ENCODE peak calls at places on chromosomes 11 and 22, in nine cellular contexts. One of them, this sample, is unnamed.

GRCh38 chr11:83241291-83241946 is 44.7 kb downstream of the CCDC90B start:
- DNase-seq in A172: peak
- DNase-seq in SK-MEL-5: peak
- DNase-seq in stimulated activated CD4-positive, alpha-beta T cell treated with anti-CD3 and anti-CD28 coated beads, TNF-alpha, amount 100 ng/mL, for 24 hours: no peak
- DNase-seq in EH: peak
- DNase-seq in activated CD4-positive, alpha-beta T cell treated with anti-CD3 and anti-CD28 coated beads, Interleukin-2, amount 50 U/mL, for 1 hour: no peak
- DNase-seq in HTR-8/SVneo: peak
- DNase-seq in endothelial cell: peak
- DNase-seq in iPS-NIHi11: peak
- DNase-seq in this sample: peak

GRCh38 chr11:107116358-107116757 is 98.1 kb upstream of the GUCY1A2 start:
- DNase-seq in A172: no peak
- DNase-seq in SK-MEL-5: no peak
- DNase-seq in stimulated activated CD4-positive, alpha-beta T cell treated with anti-CD3 and anti-CD28 coated beads, TNF-alpha, amount 100 ng/mL, for 24 hours: no peak
- DNase-seq in EH: no peak
- DNase-seq in activated CD4-positive, alpha-beta T cell treated with anti-CD3 and anti-CD28 coated beads, Interleukin-2, amount 50 U/mL, for 1 hour: no peak
- DNase-seq in HTR-8/SVneo: no peak
- DNase-seq in endothelial cell: no peak
- DNase-seq in iPS-NIHi11: no peak
- DNase-seq in this sample: no peak

GRCh38 chr11:746289-747175 is 732 bp upstream of the TALDO1 start:
- DNase-seq in A172: peak
- DNase-seq in SK-MEL-5: no peak
- DNase-seq in stimulated activated CD4-positive, alpha-beta T cell treated with anti-CD3 and anti-CD28 coated beads, TNF-alpha, amount 100 ng/mL, for 24 hours: no peak
- DNase-seq in EH: peak
- DNase-seq in activated CD4-positive, alpha-beta T cell treated with anti-CD3 and anti-CD28 coated beads, Interleukin-2, amount 50 U/mL, for 1 hour: peak
- DNase-seq in HTR-8/SVneo: no peak
- DNase-seq in endothelial cell: no peak
- DNase-seq in iPS-NIHi11: no peak
- DNase-seq in this sample: peak

GRCh38 chr11:75433443-75433842 is 440 bp upstream of the KLHL35 start:
- DNase-seq in A172: no peak
- DNase-seq in SK-MEL-5: no peak
- DNase-seq in stimulated activated CD4-positive, alpha-beta T cell treated with anti-CD3 and anti-CD28 coated beads, TNF-alpha, amount 100 ng/mL, for 24 hours: no peak
- DNase-seq in EH: no peak
- DNase-seq in activated CD4-positive, alpha-beta T cell treated with anti-CD3 and anti-CD28 coated beads, Interleukin-2, amount 50 U/mL, for 1 hour: no peak
- DNase-seq in HTR-8/SVneo: no peak
- DNase-seq in endothelial cell: no peak
- DNase-seq in iPS-NIHi11: no peak
- DNase-seq in this sample: no peak

GRCh38 chr22:36125994-36126531 is 34.5 kb downstream of the APOL3 start:
- DNase-seq in A172: no peak
- DNase-seq in SK-MEL-5: no peak
- DNase-seq in stimulated activated CD4-positive, alpha-beta T cell treated with anti-CD3 and anti-CD28 coated beads, TNF-alpha, amount 100 ng/mL, for 24 hours: no peak
- DNase-seq in EH: no peak
- DNase-seq in activated CD4-positive, alpha-beta T cell treated with anti-CD3 and anti-CD28 coated beads, Interleukin-2, amount 50 U/mL, for 1 hour: no peak
- DNase-seq in HTR-8/SVneo: no peak
- DNase-seq in endothelial cell: no peak
- DNase-seq in iPS-NIHi11: no peak
- DNase-seq in this sample: no peak

GRCh38 chr22:17891427-17892167 is 117.3 kb upstream of the BID start:
- DNase-seq in A172: no peak
- DNase-seq in SK-MEL-5: peak
- DNase-seq in stimulated activated CD4-positive, alpha-beta T cell treated with anti-CD3 and anti-CD28 coated beads, TNF-alpha, amount 100 ng/mL, for 24 hours: no peak
- DNase-seq in EH: no peak
- DNase-seq in activated CD4-positive, alpha-beta T cell treated with anti-CD3 and anti-CD28 coated beads, Interleukin-2, amount 50 U/mL, for 1 hour: no peak
- DNase-seq in HTR-8/SVneo: no peak
- DNase-seq in endothelial cell: peak
- DNase-seq in iPS-NIHi11: peak
- DNase-seq in this sample: peak

GRCh38 chr11:11349870-11350325 is 3.2 kb downstream of the CSNK2A3 start:
- DNase-seq in A172: peak
- DNase-seq in SK-MEL-5: no peak
- DNase-seq in stimulated activated CD4-positive, alpha-beta T cell treated with anti-CD3 and anti-CD28 coated beads, TNF-alpha, amount 100 ng/mL, for 24 hours: no peak
- DNase-seq in EH: peak
- DNase-seq in activated CD4-positive, alpha-beta T cell treated with anti-CD3 and anti-CD28 coated beads, Interleukin-2, amount 50 U/mL, for 1 hour: no peak
- DNase-seq in HTR-8/SVneo: no peak
- DNase-seq in endothelial cell: no peak
- DNase-seq in iPS-NIHi11: no peak
- DNase-seq in this sample: no peak

GRCh38 chr11:69253028-69253427 is 40.9 kb upstream of the MYEOV start:
- DNase-seq in A172: peak
- DNase-seq in SK-MEL-5: peak
- DNase-seq in stimulated activated CD4-positive, alpha-beta T cell treated with anti-CD3 and anti-CD28 coated beads, TNF-alpha, amount 100 ng/mL, for 24 hours: no peak
- DNase-seq in EH: peak
- DNase-seq in activated CD4-positive, alpha-beta T cell treated with anti-CD3 and anti-CD28 coated beads, Interleukin-2, amount 50 U/mL, for 1 hour: no peak
- DNase-seq in HTR-8/SVneo: no peak
- DNase-seq in endothelial cell: no peak
- DNase-seq in iPS-NIHi11: no peak
- DNase-seq in this sample: no peak

GRCh38 chr22:25120093-25120561 is 79.5 kb upstream of the CRYBB3 start:
- DNase-seq in A172: peak
- DNase-seq in SK-MEL-5: peak
- DNase-seq in stimulated activated CD4-positive, alpha-beta T cell treated with anti-CD3 and anti-CD28 coated beads, TNF-alpha, amount 100 ng/mL, for 24 hours: no peak
- DNase-seq in EH: no peak
- DNase-seq in activated CD4-positive, alpha-beta T cell treated with anti-CD3 and anti-CD28 coated beads, Interleukin-2, amount 50 U/mL, for 1 hour: no peak
- DNase-seq in HTR-8/SVneo: no peak
- DNase-seq in endothelial cell: no peak
- DNase-seq in iPS-NIHi11: peak
- DNase-seq in this sample: peak

GRCh38 chr11:31936309-31936708 is 125.2 kb upstream of the PAX6 start:
- DNase-seq in A172: no peak
- DNase-seq in SK-MEL-5: no peak
- DNase-seq in stimulated activated CD4-positive, alpha-beta T cell treated with anti-CD3 and anti-CD28 coated beads, TNF-alpha, amount 100 ng/mL, for 24 hours: no peak
- DNase-seq in EH: no peak
- DNase-seq in activated CD4-positive, alpha-beta T cell treated with anti-CD3 and anti-CD28 coated beads, Interleukin-2, amount 50 U/mL, for 1 hour: no peak
- DNase-seq in HTR-8/SVneo: no peak
- DNase-seq in endothelial cell: no peak
- DNase-seq in iPS-NIHi11: no peak
- DNase-seq in this sample: no peak

GRCh38 chr11:69194396-69194795 is 38.7 kb downstream of the SMIM38 start:
- DNase-seq in A172: no peak
- DNase-seq in SK-MEL-5: no peak
- DNase-seq in stimulated activated CD4-positive, alpha-beta T cell treated with anti-CD3 and anti-CD28 coated beads, TNF-alpha, amount 100 ng/mL, for 24 hours: no peak
- DNase-seq in EH: no peak
- DNase-seq in activated CD4-positive, alpha-beta T cell treated with anti-CD3 and anti-CD28 coated beads, Interleukin-2, amount 50 U/mL, for 1 hour: no peak
- DNase-seq in HTR-8/SVneo: no peak
- DNase-seq in endothelial cell: no peak
- DNase-seq in iPS-NIHi11: no peak
- DNase-seq in this sample: no peak

GRCh38 chr11:66136752-66137123 is 66.7 kb downstream of the PACS1 start:
- DNase-seq in A172: no peak
- DNase-seq in SK-MEL-5: no peak
- DNase-seq in stimulated activated CD4-positive, alpha-beta T cell treated with anti-CD3 and anti-CD28 coated beads, TNF-alpha, amount 100 ng/mL, for 24 hours: no peak
- DNase-seq in EH: peak
- DNase-seq in activated CD4-positive, alpha-beta T cell treated with anti-CD3 and anti-CD28 coated beads, Interleukin-2, amount 50 U/mL, for 1 hour: no peak
- DNase-seq in HTR-8/SVneo: no peak
- DNase-seq in endothelial cell: no peak
- DNase-seq in iPS-NIHi11: no peak
- DNase-seq in this sample: no peak

GRCh38 chr11:84117394-84117793 is 831.2 kb upstream of the CCDC90B start:
- DNase-seq in A172: peak
- DNase-seq in SK-MEL-5: no peak
- DNase-seq in stimulated activated CD4-positive, alpha-beta T cell treated with anti-CD3 and anti-CD28 coated beads, TNF-alpha, amount 100 ng/mL, for 24 hours: no peak
- DNase-seq in EH: no peak
- DNase-seq in activated CD4-positive, alpha-beta T cell treated with anti-CD3 and anti-CD28 coated beads, Interleukin-2, amount 50 U/mL, for 1 hour: no peak
- DNase-seq in HTR-8/SVneo: no peak
- DNase-seq in endothelial cell: no peak
- DNase-seq in iPS-NIHi11: no peak
- DNase-seq in this sample: no peak

GRCh38 chr11:68446046-68446725 is 14.4 kb upstream of the PPP6R3 start:
- DNase-seq in A172: no peak
- DNase-seq in SK-MEL-5: no peak
- DNase-seq in stimulated activated CD4-positive, alpha-beta T cell treated with anti-CD3 and anti-CD28 coated beads, TNF-alpha, amount 100 ng/mL, for 24 hours: no peak
- DNase-seq in EH: no peak
- DNase-seq in activated CD4-positive, alpha-beta T cell treated with anti-CD3 and anti-CD28 coated beads, Interleukin-2, amount 50 U/mL, for 1 hour: no peak
- DNase-seq in HTR-8/SVneo: no peak
- DNase-seq in endothelial cell: no peak
- DNase-seq in iPS-NIHi11: no peak
- DNase-seq in this sample: no peak

GRCh38 chr11:122796128-122796717 is 42.1 kb upstream of the CRTAM start:
- DNase-seq in A172: peak
- DNase-seq in SK-MEL-5: peak
- DNase-seq in stimulated activated CD4-positive, alpha-beta T cell treated with anti-CD3 and anti-CD28 coated beads, TNF-alpha, amount 100 ng/mL, for 24 hours: peak
- DNase-seq in EH: peak
- DNase-seq in activated CD4-positive, alpha-beta T cell treated with anti-CD3 and anti-CD28 coated beads, Interleukin-2, amount 50 U/mL, for 1 hour: peak
- DNase-seq in HTR-8/SVneo: peak
- DNase-seq in endothelial cell: peak
- DNase-seq in iPS-NIHi11: peak
- DNase-seq in this sample: peak

GRCh38 chr11:78099671-78100070 is 20.0 kb upstream of the NDUFC2 start:
- DNase-seq in A172: no peak
- DNase-seq in SK-MEL-5: no peak
- DNase-seq in stimulated activated CD4-positive, alpha-beta T cell treated with anti-CD3 and anti-CD28 coated beads, TNF-alpha, amount 100 ng/mL, for 24 hours: no peak
- DNase-seq in EH: no peak
- DNase-seq in activated CD4-positive, alpha-beta T cell treated with anti-CD3 and anti-CD28 coated beads, Interleukin-2, amount 50 U/mL, for 1 hour: no peak
- DNase-seq in HTR-8/SVneo: no peak
- DNase-seq in endothelial cell: no peak
- DNase-seq in iPS-NIHi11: no peak
- DNase-seq in this sample: no peak

This sample was measured in endodermal cell.